ENCODE peak calls at places on chromosomes 7 and 10, in four cellular contexts. W, C, Q and L are unnamed samples.

GRCh38 chr7:147658392-147658791 is 932.2 kb upstream of the C7orf33 start:
- DNase-seq in Q (no peak), W (no peak), C (no peak), L (no peak)

GRCh38 chr7:55641811-55642210 is 69.5 kb upstream of the VOPP1 start:
- DNase-seq in C (no peak), W (no peak), Q (no peak), L (no peak)

GRCh38 chr10:103333934-103334520 is 16.9 kb downstream of the PCGF6 start:
- DNase-seq in C (peak), Q (no peak), W (no peak), L (no peak)

GRCh38 chr10:23174075-23174973 is 17.8 kb upstream of the PTF1A start:
- DNase-seq in W (no peak), Q (no peak), C (no peak), L (no peak)

GRCh38 chr7:5755704-5756131 is 25.7 kb downstream of the RNF216 start:
- DNase-seq in C (peak), W (no peak), Q (no peak), L (no peak)

GRCh38 chr7:100407285-100408180 is 21.0 kb downstream of the ZCWPW1 start:
- DNase-seq in Q (peak), C (peak), W (no peak), L (peak)

GRCh38 chr7:7808156-7808555 is 89.7 kb upstream of the RPA3 start:
- DNase-seq in Q (no peak), W (no peak), C (peak), L (no peak)

GRCh38 chr7:149855368-149856305 is 17.5 kb downstream of the ZNF862 start:
- DNase-seq in Q (no peak), W (peak), C (no peak), L (no peak)

GRCh38 chr7:48040944-48041664 is 5.8 kb downstream of the C7orf57 start:
- DNase-seq in C (no peak), W (no peak), Q (no peak), L (no peak)

GRCh38 chr10:5488272-5489161 is 10.9 kb downstream of the CALML5 start:
- DNase-seq in C (no peak), W (peak), Q (no peak), L (peak)

GRCh38 chr10:132154440-132154839 is 32.3 kb upstream of the DPYSL4 start:
- DNase-seq in W (peak), Q (no peak), C (no peak), L (no peak)

GRCh38 chr7:105675873-105676484 is 94.7 kb upstream of the EFCAB10 start:
- DNase-seq in Q (no peak), W (no peak), C (no peak), L (no peak)

GRCh38 chr7:5528071-5528814 is 104.6 kb upstream of the TNRC18 start:
- DNase-seq in C (peak), Q (no peak), W (peak), L (peak)

GRCh38 chr10:122567056-122567660 is 6.6 kb downstream of the DMBT1 start:
- DNase-seq in Q (peak), C (peak), W (no peak), L (peak)

GRCh38 chr7:68853254-68853653 is 745.0 kb upstream of the AUTS2 start:
- DNase-seq in W (no peak), Q (no peak), C (no peak), L (no peak)

GRCh38 chr7:30322656-30323355 is 38.4 kb downstream of the ZNRF2 start:
- DNase-seq in W (no peak), C (no peak), Q (no peak), L (no peak)

GRCh38 chr10:47070541-47070940 is 159.3 kb downstream of the PTPN20 start:
- DNase-seq in C (no peak), Q (no peak), W (no peak), L (no peak)

GRCh38 chr7:121398246-121398645 is 2.1 kb upstream of the FAM3C start:
- DNase-seq in W (no peak), C (peak), Q (no peak), L (peak)

GRCh38 chr7:27991006-27991528 is 189.5 kb downstream of the JAZF1 start:
- DNase-seq in C (no peak), W (no peak), Q (no peak), L (no peak)

GRCh38 chr10:103458720-103459119 is at the start of gene CALHM1:
- DNase-seq in Q (no peak), W (no peak), C (no peak), L (no peak)

GRCh38 chr10:8283986-8284385 is 229.5 kb downstream of the GATA3 start:
- DNase-seq in Q (no peak), W (no peak), C (no peak), L (no peak)

GRCh38 chr7:15602236-15602635 is 40.4 kb upstream of the AGMO start:
- DNase-seq in W (no peak), C (no peak), Q (no peak), L (peak)

DNA sequence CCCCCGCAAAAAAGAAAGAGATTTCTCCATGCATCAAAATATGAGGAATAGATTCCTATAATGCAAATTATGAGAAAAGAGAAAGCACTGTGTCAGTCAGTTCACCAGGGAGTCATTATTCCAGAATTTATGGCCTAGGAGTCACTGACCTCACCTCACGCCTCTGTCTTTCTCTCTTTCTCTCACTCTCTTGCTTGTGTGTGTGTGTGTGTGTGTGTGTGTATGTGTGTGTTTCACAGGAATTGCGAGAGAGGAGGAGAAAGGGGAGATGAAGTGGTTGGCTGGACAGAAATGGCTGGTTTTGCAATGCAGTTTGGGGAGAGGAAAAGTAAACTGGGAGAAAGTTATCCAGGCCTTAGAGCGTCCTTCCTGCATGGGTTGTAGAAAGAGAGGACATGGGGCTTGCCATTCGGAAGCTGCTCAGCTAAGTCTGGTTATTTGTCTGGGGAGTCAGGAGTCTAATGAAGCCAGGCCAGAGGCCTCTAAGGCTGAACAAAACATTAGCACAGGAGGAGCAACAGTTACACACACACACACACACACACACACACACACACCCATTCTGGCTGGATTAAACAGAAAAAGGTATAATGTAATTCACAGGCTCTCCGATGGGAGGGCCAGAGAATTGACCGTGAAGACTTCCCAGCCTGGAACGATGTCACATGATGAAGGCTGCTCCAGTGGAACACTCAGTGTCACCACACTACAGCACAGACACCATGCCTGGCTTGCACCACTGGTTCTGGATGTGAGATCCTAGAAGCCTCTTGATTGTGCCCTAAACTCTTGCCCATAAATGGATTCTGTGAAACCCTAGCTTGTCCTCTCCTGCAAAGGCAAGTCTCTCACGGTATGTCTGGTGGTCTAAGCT is 12.7 kb upstream of the FFAR4 start:
- DNase-seq in Q (no peak), C (peak), W (no peak), L (no peak)
- TF ChIP-seq CTCF in Q (no peak), C (no peak), W (no peak), L (no peak)

DNA sequence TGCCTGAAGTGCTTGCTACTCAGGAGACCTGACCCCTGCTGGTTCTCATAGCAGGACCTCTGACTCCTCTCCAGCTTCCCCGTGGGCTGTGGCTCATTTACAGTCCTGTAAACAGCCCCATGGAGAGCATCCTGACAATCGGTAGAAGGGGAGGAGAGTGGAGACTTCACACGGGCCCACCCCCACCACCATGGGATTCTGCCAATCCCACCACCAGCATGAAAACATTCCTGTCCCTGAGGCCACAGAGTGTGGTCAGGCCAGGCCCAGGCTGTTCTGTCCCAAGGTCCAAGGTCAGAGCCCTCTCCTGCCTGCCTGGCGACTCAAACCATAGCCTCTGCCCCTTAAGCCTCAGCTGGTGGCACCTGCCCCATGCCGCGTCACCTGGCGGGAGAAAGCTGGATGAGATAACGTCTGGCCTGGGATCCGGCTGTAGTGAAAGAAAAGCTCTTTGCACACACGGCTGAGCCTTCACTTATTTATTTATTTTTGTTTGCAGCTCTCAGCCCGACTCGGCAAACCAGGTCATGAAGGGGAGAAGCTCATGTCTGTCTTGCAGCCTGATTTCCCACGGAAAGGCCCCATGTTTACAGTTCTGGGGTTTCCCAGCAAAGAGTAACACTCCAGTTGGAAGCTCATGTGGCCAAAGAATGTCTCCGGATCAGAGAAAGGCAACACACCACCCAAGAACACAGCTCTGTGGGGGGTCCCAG is 293.6 kb upstream of the ZMIZ1 start:
- DNase-seq in W (peak), C (no peak), Q (no peak), L (no peak)
- TF ChIP-seq CTCF in W (no peak), C (no peak), Q (no peak), L (no peak)

GRCh38 chr10:72800741-72801092 is 92.8 kb upstream of the OIT3 start:
- DNase-seq in C (no peak), W (no peak), Q (no peak), L (no peak)
- TF ChIP-seq CTCF in C (no peak), W (no peak), Q (no peak), L (no peak)

DNA sequence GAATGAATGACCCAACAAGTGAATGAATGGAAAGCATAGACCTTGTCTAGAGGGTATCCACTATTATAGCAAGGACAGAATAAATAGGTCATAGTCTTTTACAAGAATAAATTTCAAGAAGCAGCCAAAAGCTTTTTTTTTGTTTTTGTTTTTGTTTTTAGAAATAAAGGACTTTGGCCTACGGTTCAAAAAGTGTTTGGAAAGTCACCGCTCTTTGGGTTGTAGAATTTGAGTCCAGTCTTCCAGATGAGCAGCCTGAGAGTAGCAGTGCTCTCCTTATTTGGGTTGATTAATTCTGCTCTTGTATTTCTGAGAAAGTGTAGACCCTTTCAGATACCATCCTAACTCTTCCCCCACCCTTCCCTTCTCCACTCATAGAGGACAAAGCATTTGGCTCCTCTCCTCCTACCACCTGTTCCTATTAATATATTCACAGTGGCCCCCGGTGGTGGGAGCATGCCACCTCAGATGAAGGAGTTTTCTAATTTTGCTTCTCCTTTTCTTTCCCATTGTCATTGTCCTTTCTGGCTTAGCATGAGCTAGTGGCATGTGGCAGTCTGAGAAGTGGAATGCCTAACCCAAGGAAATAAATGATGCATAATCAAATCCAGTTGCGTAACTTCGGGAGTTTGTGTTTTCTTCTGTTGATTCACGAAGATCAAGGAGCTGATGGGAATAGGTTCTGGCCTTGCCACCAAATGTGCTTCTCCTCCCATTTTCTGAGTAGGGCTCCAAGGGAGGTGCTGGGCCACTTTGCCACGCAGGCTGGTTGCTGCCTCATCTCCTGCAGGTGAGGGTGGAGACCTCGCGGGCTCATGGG is 114.7 kb downstream of the CHN2 start:
- DNase-seq in C (no peak), Q (no peak), W (no peak), L (peak)
- TF ChIP-seq CTCF in C (no peak), Q (peak), W (no peak), L (peak)

GRCh38 chr7:9264395-9264794 is 831.0 kb downstream of the NXPH1 start:
- DNase-seq in C (no peak), Q (no peak), W (no peak), L (no peak)
- TF ChIP-seq CTCF in C (no peak), Q (no peak), W (no peak), L (no peak)

GRCh38 chr7:150895809-150896208 is 43.5 kb downstream of the AOC1 start:
- DNase-seq in Q (no peak), W (no peak), C (no peak), L (no peak)
- TF ChIP-seq CTCF in Q (no peak), W (no peak), C (no peak), L (no peak)